ENCODE peak calls at places on chromosomes 4 and X, in ten cellular contexts. S is endodermal cell; K is CD4-positive, alpha-beta memory T cell; P is neuronal stem cell; M is activated CD8-positive, alpha-beta T cell treated with anti-CD3 and anti-CD28 coated beads for 36 hours; I is iPS-NIHi11; E is T-helper 1 cell; D is activated gamma-delta T cell treated with Interleukin-2 at 50 U/mL for 16 hours; Z is NCI-H510A treated with DMSO at 0.1 percent for 48 hours; A is Ammon's horn. F is an unnamed sample.

GRCh38 chr4:111556861-111557260 is 588.4 kb upstream of the FAM241A start:
- DNase-seq in S (no peak), K (no peak), P (no peak), M (no peak), I (no peak), E (no peak), D (no peak), Z (no peak), A (no peak), F (no peak)

GRCh38 chr4:8278421-8279287 is 9.1 kb downstream of the HTRA3 start:
- DNase-seq in S (no peak), K (no peak), P (no peak), M (no peak), I (no peak), E (no peak), D (no peak), Z (no peak), A (no peak), F (no peak)

GRCh38 chrX:106035064-106035463 is 3.5 kb downstream of the SERPINA7 start:
- DNase-seq in S (no peak), K (no peak), P (no peak), M (no peak), I (peak), E (no peak), D (no peak), Z (no peak), A (no peak), F (no peak)

GRCh38 chrX:39115166-39115565 is 313.9 kb downstream of the MID1IP1 start:
- DNase-seq in S (no peak), K (no peak), P (no peak), M (no peak), I (no peak), E (no peak), D (no peak), Z (no peak), A (no peak), F (no peak)

GRCh38 chr4:83757121-83757621 is 221.3 kb downstream of the GPAT3 start:
- DNase-seq in S (no peak), K (no peak), P (no peak), M (no peak), I (no peak), E (no peak), D (no peak), Z (no peak), A (no peak), F (no peak)

GRCh38 chr4:87512400-87512799 is 16.8 kb downstream of the SPARCL1 start:
- DNase-seq in S (no peak), K (no peak), P (no peak), M (no peak), I (no peak), E (no peak), D (no peak), Z (no peak), A (no peak), F (no peak)

GRCh38 chr4:42398448-42399355 is 1.4 kb downstream of the SHISA3 start:
- DNase-seq in S (peak), K (no peak), P (peak), M (peak), I (peak), E (no peak), D (no peak), Z (no peak), A (no peak), F (no peak)

GRCh38 chrX:73913580-73913979 is 350.6 kb downstream of the CHIC1 start:
- DNase-seq in S (no peak), K (no peak), P (no peak), M (no peak), I (no peak), E (no peak), D (no peak), Z (no peak), A (no peak), F (no peak)

GRCh38 chr4:163121689-163122088 is 45.0 kb downstream of the NAF1 start:
- DNase-seq in S (no peak), K (no peak), P (no peak), M (no peak), I (no peak), E (no peak), D (no peak), Z (no peak), A (no peak), F (no peak)

GRCh38 chrX:37349131-37350033 is at the start of gene PRRG1:
- DNase-seq in S (peak), K (no peak), P (peak), M (no peak), I (peak), E (no peak), D (no peak), Z (peak), A (peak), F (no peak)

GRCh38 chr4:139808381-139809206 is 143.0 kb downstream of the MGST2 start:
- DNase-seq in S (no peak), K (no peak), P (peak), M (no peak), I (peak), E (no peak), D (no peak), Z (peak), A (no peak), F (no peak)